ENCODE peak calls at places on chromosomes 5 and 9, in six cellular contexts. R, L, S, Q, H and E are unnamed samples.

GRCh38 chr9:6199596-6199995 is 16.0 kb upstream of the IL33 start:
- DNase-seq in Q (no peak), H (no peak), L (no peak), R (no peak), S (no peak), E (no peak)

GRCh38 chr5:220008-220407 is 1.9 kb downstream of the SDHA start:
- DNase-seq in H (no peak), S (no peak), R (no peak), L (no peak), Q (no peak), E (no peak)

GRCh38 chr9:93183663-93184438 is at the start of gene WNK2:
- DNase-seq in R (no peak), S (no peak), L (no peak), Q (peak), H (peak), E (peak)

GRCh38 chr5:163459465-163459887 is 426 bp downstream of the NUDCD2 start:
- DNase-seq in L (no peak), H (no peak), R (no peak), Q (no peak), S (peak), E (no peak)

GRCh38 chr5:175728885-175729828 is 71.3 kb downstream of the HRH2 start:
- DNase-seq in Q (peak), R (no peak), S (no peak), H (peak), L (no peak), E (no peak)

GRCh38 chr5:146748533-146748932 is 130.0 kb downstream of the PPP2R2B start:
- DNase-seq in S (no peak), Q (no peak), H (no peak), R (no peak), L (no peak), E (no peak)

GRCh38 chr5:6732634-6733410 is 19.6 kb downstream of the TENT4A start:
- DNase-seq in S (peak), H (no peak), R (peak), L (peak), Q (no peak), E (peak)

GRCh38 chr5:122126711-122127385 is 2.5 kb upstream of the ZNF474 start:
- DNase-seq in Q (no peak), H (no peak), L (no peak), S (peak), R (no peak), E (peak)

GRCh38 chr9:96453625-96454024 is 3.7 kb downstream of the HABP4 start:
- DNase-seq in R (peak), H (no peak), Q (no peak), L (no peak), S (peak), E (no peak)

GRCh38 chr5:80083115-80083890 is 48.2 kb downstream of the THBS4 start:
- DNase-seq in R (peak), L (no peak), H (peak), S (peak), Q (no peak), E (peak)

GRCh38 chr5:126594077-126594476 is 942 bp downstream of the ALDH7A1 start:
- DNase-seq in H (no peak), L (no peak), R (no peak), S (peak), Q (no peak), E (no peak)

GRCh38 chr9:119370816-119371215 is 1.6 kb upstream of the BRINP1 start:
- DNase-seq in H (peak), Q (no peak), S (peak), R (peak), L (peak), E (peak)

GRCh38 chr9:4062966-4063365 is 236.9 kb downstream of the GLIS3 start:
- DNase-seq in S (peak), Q (no peak), H (no peak), L (no peak), R (no peak), E (no peak)

GRCh38 chr5:7869474-7870136 is 657 bp downstream of the MTRR start:
- DNase-seq in L (peak), H (no peak), Q (peak), R (peak), S (no peak), E (no peak)

GRCh38 chr9:126089789-126090188 is 236.8 kb upstream of the MVB12B start:
- DNase-seq in L (no peak), Q (no peak), S (no peak), R (no peak), H (no peak), E (no peak)

GRCh38 chr9:21831841-21832509 is 29.5 kb downstream of the MTAP start:
- DNase-seq in L (no peak), R (no peak), Q (no peak), H (no peak), S (peak), E (no peak)

GRCh38 chr9:21825637-21826036 is 23.2 kb downstream of the MTAP start:
- DNase-seq in Q (no peak), S (no peak), R (no peak), H (no peak), L (no peak), E (no peak)

GRCh38 chr9:21830589-21830988 is 28.2 kb downstream of the MTAP start:
- DNase-seq in Q (no peak), H (no peak), S (peak), L (no peak), R (no peak), E (no peak)

GRCh38 chr9:21833090-21833801 is 30.8 kb downstream of the MTAP start:
- DNase-seq in L (no peak), H (no peak), Q (no peak), S (no peak), R (no peak), E (no peak)

GRCh38 chr9:21828853-21829405 is 26.5 kb downstream of the MTAP start:
- DNase-seq in L (no peak), H (no peak), R (no peak), S (no peak), Q (no peak), E (no peak)
- H3K27ac ChIP-seq in L (no peak), H (no peak), R (no peak), S (no peak), Q (no peak), E (no peak)

GRCh38 chr5:102794677-102795331 is 39.7 kb downstream of the PAM start:
- DNase-seq in S (no peak), L (no peak), Q (no peak), R (no peak), H (peak), E (no peak)
- H3K27ac ChIP-seq in S (no peak), L (peak), Q (no peak), R (no peak), H (no peak), E (peak)

DNA sequence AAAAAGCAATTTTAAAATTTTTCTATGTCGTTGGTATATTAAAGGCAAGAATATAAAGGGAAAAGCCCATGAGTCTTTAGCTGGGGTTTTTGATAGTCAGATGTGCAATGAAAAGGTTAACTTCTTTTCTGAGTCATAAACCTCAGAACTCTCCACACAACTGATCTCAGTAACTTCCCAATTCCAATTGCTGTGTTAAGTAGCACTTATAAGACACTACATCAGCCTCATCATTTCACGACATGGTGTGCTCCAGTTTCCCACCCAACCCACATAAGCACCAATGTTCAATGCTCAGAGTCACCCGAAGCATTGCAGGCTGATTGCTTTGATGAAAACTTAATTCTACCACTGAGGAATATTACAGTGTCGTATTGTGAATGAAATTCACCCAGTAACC is 155.8 kb downstream of the TSSK1B start:
- DNase-seq in H (no peak), S (peak), L (no peak), Q (no peak), R (no peak), E (no peak)
- H3K27ac ChIP-seq in H (no peak), S (no peak), L (no peak), Q (no peak), R (no peak), E (no peak)

DNA sequence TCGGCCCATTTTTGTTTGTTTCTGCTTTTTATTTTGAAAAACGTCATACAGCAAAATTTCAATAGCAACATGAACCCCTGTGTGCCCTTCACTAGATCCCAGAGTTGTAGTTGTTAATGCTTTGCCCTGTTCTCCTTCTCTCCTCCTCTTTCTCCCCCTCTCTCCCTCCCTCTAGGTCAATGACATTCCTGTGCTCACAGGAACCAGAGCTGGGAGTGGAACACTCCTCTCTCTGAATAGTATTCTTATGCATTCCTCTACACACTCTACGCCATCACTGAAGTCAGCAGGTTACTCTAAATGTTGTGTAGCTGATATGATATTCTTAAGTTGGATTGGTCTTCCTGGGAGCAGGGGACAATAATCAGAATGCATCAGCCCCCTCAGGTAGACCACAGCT is 243.4 kb downstream of the SYK start:
- DNase-seq in H (no peak), S (no peak), Q (no peak), L (no peak), R (no peak), E (no peak)
- H3K27ac ChIP-seq in H (no peak), S (no peak), Q (no peak), L (no peak), R (no peak), E (no peak)

DNA sequence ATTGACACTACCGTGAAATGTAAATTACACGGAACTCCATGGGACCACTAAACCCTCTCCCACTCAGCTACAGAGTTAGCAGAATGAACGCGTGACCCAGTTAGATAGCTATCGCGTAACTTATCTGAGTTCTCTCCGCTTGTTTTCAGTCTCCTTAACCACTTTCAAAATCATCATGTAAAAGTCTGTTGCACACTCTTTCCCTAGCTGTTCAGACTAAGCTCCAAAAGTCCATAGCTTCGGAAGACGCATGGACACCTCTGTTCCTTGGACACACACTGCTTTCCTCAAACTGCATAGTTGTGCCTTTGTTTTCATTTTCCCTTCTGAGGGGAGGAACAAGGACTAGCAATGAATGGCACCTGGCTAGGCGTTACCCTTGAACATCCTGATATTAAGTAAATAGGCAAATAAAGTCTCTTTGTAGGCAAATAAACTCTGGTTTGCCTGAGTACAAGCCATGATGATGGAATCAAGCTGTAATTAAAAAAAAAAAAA is 83.3 kb downstream of the DAPK1 start:
- DNase-seq in Q (no peak), R (no peak), H (no peak), S (no peak), L (no peak), E (no peak)
- H3K27ac ChIP-seq in Q (peak), R (no peak), H (no peak), S (no peak), L (no peak), E (no peak)